ENCODE peak calls at places on chromosomes 11 and 22, in four cellular contexts. O, K, V and U are unnamed samples.

GRCh38 chr11:31809857-31810778 is 1.0 kb downstream of the PAX6 start:
- DNase-seq in V (peak; percentile 26), K (no peak), O (peak; percentile 61), U (no peak)

GRCh38 chr11:68370211-68371111 is 58.1 kb downstream of the LRP5 start:
- DNase-seq in V (no peak), K (peak; percentile 89), O (no peak), U (no peak)

GRCh38 chr11:79019981-79020380 is 420.8 kb downstream of the TENM4 start:
- DNase-seq in K (no peak), V (no peak), O (no peak), U (no peak)

GRCh38 chr11:6457581-6458320 is 16.0 kb downstream of the TRIM3 start:
- DNase-seq in O (no peak), K (no peak), V (no peak), U (no peak)

GRCh38 chr22:28252539-28252938 is 333.5 kb upstream of the PITPNB start:
- DNase-seq in K (no peak), V (no peak), O (no peak), U (no peak)

GRCh38 chr11:95522871-95523270 is 266.7 kb downstream of the FAM76B start:
- DNase-seq in O (no peak), V (no peak), K (no peak), U (no peak)

GRCh38 chr11:3165152-3165705 is at the start of gene OSBPL5:
- DNase-seq in V (peak; percentile 89), K (no peak), O (peak; percentile 38), U (no peak)

GRCh38 chr11:117851852-117852251 is 24.6 kb downstream of the FXYD6 start:
- DNase-seq in O (no peak), V (no peak), K (no peak), U (no peak)

GRCh38 chr22:42114721-42115120 is 15.9 kb downstream of the CYP2D6 start:
- DNase-seq in K (no peak), V (no peak), O (peak; percentile 67), U (peak; percentile 54)

GRCh38 chr11:76701701-76702100 is 31.2 kb upstream of the LRRC32 start:
- DNase-seq in O (no peak), K (no peak), V (no peak), U (no peak)

GRCh38 chr22:20018001-20018400 is 1.4 kb upstream of the ARVCF start:
- DNase-seq in O (no peak), K (no peak), V (no peak), U (no peak)

GRCh38 chr11:119624102-119624615 is 104.8 kb downstream of the NECTIN1 start:
- DNase-seq in K (no peak), O (no peak), V (peak; percentile 84), U (no peak)

GRCh38 chr11:74754507-74755255 is 6.0 kb downstream of the RNF169 start:
- DNase-seq in K (peak; percentile 20), V (no peak), O (no peak), U (no peak)

GRCh38 chr22:48750282-48750681 is 1077.4 kb downstream of the BRD1 start:
- DNase-seq in V (no peak), O (no peak), K (no peak), U (no peak)

GRCh38 chr11:131404010-131404409 is 33.6 kb downstream of the NTM start:
- DNase-seq in V (no peak), K (no peak), O (no peak), U (no peak)

GRCh38 chr11:80462211-80462610 is 1021.4 kb upstream of the TENM4 start:
- DNase-seq in K (no peak), O (no peak), V (no peak), U (no peak)

GRCh38 chr11:68839953-68840641 is 1.6 kb downstream of the CPT1A start:
- DNase-seq in V (peak; percentile 39), O (no peak), K (no peak), U (no peak)

GRCh38 chr11:86046111-86046510 is 22.8 kb downstream of the PICALM start:
- DNase-seq in V (no peak), O (no peak), K (no peak), U (no peak)

GRCh38 chr11:94835571-94835970 is 67.4 kb downstream of the AMOTL1 start:
- DNase-seq in K (no peak), O (no peak), V (no peak), U (no peak)

GRCh38 chr11:128520886-128521696 is 66.3 kb downstream of the ETS1 start:
- DNase-seq in V (no peak), O (no peak), K (no peak), U (no peak)

GRCh38 chr22:31425331-31426050 is 26.1 kb downstream of the DRG1 start:
- DNase-seq in O (no peak), K (no peak), V (no peak), U (no peak)

GRCh38 chr22:48948575-48949170 is 879.0 kb downstream of the BRD1 start:
- DNase-seq in O (no peak), K (no peak), V (no peak), U (no peak)

GRCh38 chr11:16987205-16987568 is 27.0 kb downstream of the PLEKHA7 start:
- DNase-seq in K (no peak), O (peak; percentile 82), V (peak; percentile 66), U (no peak)

GRCh38 chr22:31334329-31334728 is 11.8 kb downstream of the PATZ1 start:
- DNase-seq in K (no peak), O (no peak), V (no peak), U (no peak)

GRCh38 chr11:133897331-133897650 is 52.0 kb upstream of the SPATA19 start:
- DNase-seq in V (no peak), K (no peak), O (no peak), U (no peak)

GRCh38 chr11:64675417-64676252 is 47.4 kb downstream of the NRXN2 start:
- DNase-seq in O (no peak), K (no peak), V (no peak), U (no peak)

GRCh38 chr11:2201542-2201941 is 29.9 kb upstream of the TH start:
- DNase-seq in O (no peak), K (no peak), V (no peak), U (no peak)

GRCh38 chr11:66123902-66124301 is 53.8 kb downstream of the PACS1 start:
- DNase-seq in V (no peak), O (no peak), K (no peak), U (no peak)

GRCh38 chr11:119937412-119937811 is 200.5 kb downstream of the TRIM29 start:
- DNase-seq in O (no peak), V (no peak), K (no peak), U (no peak)

GRCh38 chr22:48237466-48237865 is 1475.0 kb downstream of the TBC1D22A start:
- DNase-seq in V (no peak), O (no peak), K (no peak), U (no peak)

GRCh38 chr11:65378928-65379638 is 3.4 kb downstream of the SLC25A45 start:
- DNase-seq in K (no peak), V (no peak), O (no peak), U (no peak)

GRCh38 chr22:40376149-40376548 is 5.8 kb downstream of the SGSM3 start:
- DNase-seq in K (no peak), O (no peak), V (no peak), U (no peak)

GRCh38 chr11:107916671-107917241 is 11.5 kb upstream of the RAB39A start:
- DNase-seq in V (peak; percentile 15), O (peak; percentile 81), K (no peak), U (peak; percentile 19)

GRCh38 chr11:110187731-110188130 is 94.5 kb downstream of the ZC3H12C start:
- DNase-seq in K (no peak), O (no peak), V (no peak), U (no peak)

GRCh38 chr11:77144854-77145428 is 16.9 kb downstream of the MYO7A start:
- DNase-seq in K (no peak), V (no peak), O (no peak), U (peak; percentile 77)

GRCh38 chr11:56716379-56716854 is 17.5 kb downstream of the OR9G1 start:
- DNase-seq in V (no peak), K (no peak), O (no peak), U (no peak)

GRCh38 chr11:86942212-86942611 is 13.0 kb downstream of the FZD4 start:
- DNase-seq in V (no peak), K (no peak), O (no peak), U (no peak)

DNA sequence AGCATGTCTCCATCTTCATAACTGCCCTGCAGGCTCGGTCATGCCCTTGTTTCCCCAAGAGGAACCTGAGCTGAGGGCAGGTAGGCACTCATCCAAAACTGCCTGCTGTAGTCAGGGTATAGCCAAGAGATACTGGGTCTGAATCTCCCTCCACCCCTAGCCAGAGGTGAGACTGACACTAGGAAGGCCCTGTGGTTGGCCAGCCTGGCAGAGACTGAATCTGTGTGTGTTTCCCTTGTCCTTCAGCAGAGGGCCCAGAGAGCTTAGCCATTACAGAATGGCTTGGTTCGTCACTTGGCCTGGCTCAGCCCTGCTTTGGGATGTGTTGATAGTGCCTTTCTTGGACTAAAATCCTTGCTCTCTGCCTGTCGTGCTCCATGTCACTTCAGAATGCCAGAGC is 79.3 kb upstream of the SUSD2 start:
- DNase-seq in O (no peak), V (no peak), K (no peak), U (no peak)
- TF ChIP-seq ETV6 in O (no peak), V (no peak), K (no peak), U (no peak)

GRCh38 chr22:29914165-29914564 is 31.2 kb downstream of the MTMR3 start:
- DNase-seq in V (no peak), O (no peak), K (no peak), U (no peak)
- TF ChIP-seq ETV6 in V (no peak), O (no peak), K (no peak), U (no peak)

GRCh38 chr22:25759825-25760231 is 17.8 kb downstream of the MYO18B start:
- DNase-seq in K (no peak), V (no peak), O (no peak), U (peak; percentile 83)
- TF ChIP-seq ETV6 in K (no peak), V (no peak), O (no peak), U (no peak)

GRCh38 chr22:37284807-37285355 is 2.6 kb downstream of the CYTH4 start:
- DNase-seq in O (no peak), V (no peak), K (peak; percentile 68), U (no peak)
- TF ChIP-seq ETV6 in O (no peak), V (peak; percentile 77), K (peak; percentile 87), U (no peak)

GRCh38 chr11:121577106-121577505 is 124.3 kb upstream of the SORL1-AS1 start:
- DNase-seq in V (no peak), K (no peak), O (no peak), U (no peak)

GRCh38 chr11:121572581-121573059 is 119.9 kb upstream of the SORL1-AS1 start:
- DNase-seq in V (no peak), O (no peak), K (no peak), U (no peak)

GRCh38 chr11:121575963-121576290 is 123.2 kb upstream of the SORL1-AS1 start:
- DNase-seq in K (no peak), O (no peak), V (no peak), U (no peak)

GRCh38 chr11:121576531-121576930 is 123.8 kb upstream of the SORL1-AS1 start:
- DNase-seq in O (no peak), V (no peak), K (peak; percentile 81), U (no peak)

DNA sequence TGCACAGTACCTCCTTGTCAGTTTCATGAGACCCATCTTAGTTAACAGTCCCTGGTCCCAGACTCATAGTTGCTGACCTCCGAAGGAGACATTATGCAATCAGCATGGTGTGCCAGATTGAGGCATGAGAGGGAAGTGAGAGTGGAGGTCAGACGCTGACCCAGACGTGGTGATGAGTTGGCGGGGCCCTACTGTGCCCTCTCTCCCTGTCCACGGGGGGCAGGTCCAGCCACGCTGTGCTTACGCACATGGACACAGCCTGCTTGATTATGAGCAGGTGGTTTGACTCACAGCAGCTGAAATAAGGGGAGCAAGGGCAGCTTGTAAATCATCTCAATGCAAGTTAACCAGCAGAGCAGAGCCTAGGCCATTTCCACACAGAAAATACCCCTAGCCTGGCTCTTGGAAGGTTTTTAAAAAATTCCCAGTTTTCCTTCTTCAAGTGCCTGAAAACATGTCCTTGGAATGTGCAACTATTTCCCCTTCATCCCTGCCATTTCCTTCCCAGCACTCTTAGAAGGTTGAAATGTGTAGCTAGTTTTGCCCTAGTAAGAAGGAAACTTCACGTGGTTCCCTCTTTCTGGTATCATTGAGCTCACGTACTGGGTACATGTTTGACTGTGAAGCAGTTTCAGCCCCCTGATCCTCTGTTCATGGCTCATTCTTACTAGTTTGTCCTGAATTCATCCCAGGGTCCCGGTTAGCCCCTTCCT is 122.6 kb upstream of the SORL1-AS1 start:
- DNase-seq in O (no peak), V (no peak), K (peak; percentile 74), U (no peak)
- TF ChIP-seq ETV6 in O (no peak), V (no peak), K (peak; percentile 73), U (no peak)